ENCODE peak calls at places on chromosomes 12 and 14, in ten cellular contexts. C is PC-9; I is K562; G is colonic mucosa; T is stomach; M is mucosa of descending colon; Q is lung; F is CD8-positive, alpha-beta memory T cell; D is fibroblast of lung; P is adipocyte. S is an unnamed sample.

GRCh38 chr12:110355080-110355479 is 48.4 kb downstream of the ANAPC7 start:
- DNase-seq in C (no peak), I (peak; percentile 61), G (no peak), T (no peak), M (no peak), Q (no peak), F (no peak), D (peak; percentile 21), P (peak; percentile 21), S (no peak)

GRCh38 chr12:70557583-70558263 is 79.5 kb downstream of the PTPRB start:
- DNase-seq in C (no peak), I (no peak), G (no peak), T (no peak), M (no peak), Q (no peak), F (no peak), D (no peak), P (no peak), S (no peak)

GRCh38 chr12:583251-583869 is 79.9 kb downstream of the NINJ2 start:
- DNase-seq in C (no peak), I (no peak), G (no peak), T (no peak), M (no peak), Q (no peak), F (no peak), D (no peak), P (no peak), S (peak; percentile 82)

GRCh38 chr14:85079842-85080741 is 449.9 kb upstream of the FLRT2 start:
- DNase-seq in C (no peak), I (no peak), G (no peak), T (no peak), M (no peak), Q (no peak), F (no peak), D (no peak), P (peak; percentile 56), S (no peak)

GRCh38 chr12:94174576-94174975 is 26.2 kb downstream of the PLXNC1 start:
- DNase-seq in C (no peak), I (no peak), G (no peak), T (no peak), M (no peak), Q (no peak), F (peak; percentile 22), D (no peak), P (no peak), S (peak; percentile 37)

GRCh38 chr14:71751264-71751663 is 181.0 kb upstream of the RGS6 start:
- DNase-seq in C (no peak), I (peak; percentile 52), G (no peak), T (no peak), M (no peak), Q (no peak), F (no peak), D (peak; percentile 62), P (no peak), S (no peak)

GRCh38 chr12:67377021-67377420 is 107.9 kb downstream of the CAND1 start:
- DNase-seq in C (peak; percentile 59), I (no peak), G (no peak), T (no peak), M (no peak), Q (no peak), F (no peak), D (no peak), P (no peak), S (no peak)

GRCh38 chr14:35965425-35965824 is 139.3 kb downstream of the BRMS1L start:
- DNase-seq in C (no peak), I (no peak), G (no peak), T (no peak), M (no peak), Q (no peak), F (no peak), D (no peak), P (no peak), S (no peak)

GRCh38 chr14:96176811-96177211 is 27.8 kb upstream of the BDKRB2 start:
- DNase-seq in C (no peak), I (no peak), G (no peak), T (no peak), M (no peak), Q (no peak), F (no peak), D (peak; percentile 70), P (peak; percentile 95), S (peak; percentile 19)

GRCh38 chr12:47718531-47718930 is 6.8 kb downstream of the ENDOU start:
- DNase-seq in C (no peak), I (no peak), G (no peak), T (no peak), M (no peak), Q (peak; percentile 11), F (no peak), D (no peak), P (no peak), S (no peak)

GRCh38 chr12:32502693-32503510 is 103.5 kb downstream of the FGD4 start:
- DNase-seq in C (no peak), I (no peak), G (no peak), T (no peak), M (no peak), Q (peak; percentile 53), F (no peak), D (peak; percentile 21), P (peak; percentile 95), S (no peak)

GRCh38 chr12:102169922-102170698 is 27.5 kb downstream of the PMCH start:
- DNase-seq in C (no peak), I (peak; percentile 11), G (no peak), T (no peak), M (no peak), Q (no peak), F (no peak), D (peak; percentile 11), P (peak; percentile 43), S (no peak)

GRCh38 chr12:94247256-94247655 is 98.9 kb downstream of the PLXNC1 start:
- DNase-seq in C (no peak), I (no peak), G (no peak), T (no peak), M (no peak), Q (no peak), F (no peak), D (no peak), P (no peak), S (no peak)

GRCh38 chr12:67797316-67797741 is 148.8 kb downstream of the DYRK2 start:
- DNase-seq in C (no peak), I (no peak), G (no peak), T (no peak), M (no peak), Q (no peak), F (no peak), D (peak; percentile 54), P (no peak), S (no peak)

GRCh38 chr14:84750763-84751554 is 779.0 kb upstream of the FLRT2 start:
- DNase-seq in C (no peak), I (no peak), G (no peak), T (no peak), M (no peak), Q (no peak), F (no peak), D (peak; percentile 70), P (peak; percentile 70), S (no peak)

GRCh38 chr12:12428047-12428446 is 71.2 kb downstream of the BORCS5 start:
- DNase-seq in C (no peak), I (no peak), G (no peak), T (no peak), M (no peak), Q (no peak), F (no peak), D (no peak), P (no peak), S (no peak)
- H3K4me1 ChIP-seq in C (peaks cover 15% of the 10 kb centered on the region), I (no peaks in the 10 kb centered on the region), G (peaks cover 6% of the 10 kb centered on the region), T (peaks cover 15% of the 10 kb centered on the region), M (peaks cover 19% of the 10 kb centered on the region), Q (peaks cover 3% of the 10 kb centered on the region), F (no peaks in the 10 kb centered on the region), D (peaks cover 11% of the 10 kb centered on the region), P (peaks cover 18% of the 10 kb centered on the region), S (peaks cover 12% of the 10 kb centered on the region)

GRCh38 chr14:99750746-99751450 is 42.3 kb upstream of the EML1 start:
- DNase-seq in C (no peak), I (no peak), G (no peak), T (no peak), M (no peak), Q (no peak), F (no peak), D (no peak), P (no peak), S (no peak)

GRCh38 chr14:99751539-99752485 is 41.4 kb upstream of the EML1 start:
- DNase-seq in C (no peak), I (no peak), G (no peak), T (no peak), M (no peak), Q (no peak), F (no peak), D (peak; percentile 72), P (peak; percentile 43), S (peak; percentile 11)

GRCh38 chr14:99754141-99755067 is 38.8 kb upstream of the EML1 start:
- DNase-seq in C (no peak), I (no peak), G (no peak), T (no peak), M (no peak), Q (no peak), F (no peak), D (peak; percentile 59), P (peak; percentile 47), S (peak; percentile 9)

GRCh38 chr14:99753225-99754140 is 39.7 kb upstream of the EML1 start:
- DNase-seq in C (no peak), I (no peak), G (no peak), T (no peak), M (no peak), Q (no peak), F (no peak), D (no peak), P (no peak), S (no peak)

GRCh38 chr14:99752486-99753121 is 40.6 kb upstream of the EML1 start:
- DNase-seq in C (peak; percentile 37), I (no peak), G (no peak), T (no peak), M (no peak), Q (no peak), F (no peak), D (peak; percentile 81), P (peak; percentile 83), S (peak; percentile 13)
- H3K4me1 ChIP-seq in C (peaks cover 55% of the 10 kb centered on the region), I (no peaks in the 10 kb centered on the region), G (no peaks in the 10 kb centered on the region), T (peaks cover 58% of the 10 kb centered on the region), M (peaks cover 7% of the 10 kb centered on the region), Q (peaks cover 41% of the 10 kb centered on the region), F (no peaks in the 10 kb centered on the region), D (peaks cover 46% of the 10 kb centered on the region), P (peaks cover 57% of the 10 kb centered on the region), S (peaks cover 86% of the 10 kb centered on the region)

GRCh38 chr14:69852897-69853296 is 26.3 kb upstream of the SMOC1 start:
- DNase-seq in C (no peak), I (no peak), G (no peak), T (no peak), M (no peak), Q (no peak), F (no peak), D (no peak), P (no peak), S (no peak)
- H3K4me1 ChIP-seq in C (no peaks in the 10 kb centered on the region), I (no peaks in the 10 kb centered on the region), G (no peaks in the 10 kb centered on the region), T (no peaks in the 10 kb centered on the region), M (no peaks in the 10 kb centered on the region), Q (no peaks in the 10 kb centered on the region), F (no peaks in the 10 kb centered on the region), D (no peaks in the 10 kb centered on the region), P (no peaks in the 10 kb centered on the region), S (no peaks in the 10 kb centered on the region)

DNA sequence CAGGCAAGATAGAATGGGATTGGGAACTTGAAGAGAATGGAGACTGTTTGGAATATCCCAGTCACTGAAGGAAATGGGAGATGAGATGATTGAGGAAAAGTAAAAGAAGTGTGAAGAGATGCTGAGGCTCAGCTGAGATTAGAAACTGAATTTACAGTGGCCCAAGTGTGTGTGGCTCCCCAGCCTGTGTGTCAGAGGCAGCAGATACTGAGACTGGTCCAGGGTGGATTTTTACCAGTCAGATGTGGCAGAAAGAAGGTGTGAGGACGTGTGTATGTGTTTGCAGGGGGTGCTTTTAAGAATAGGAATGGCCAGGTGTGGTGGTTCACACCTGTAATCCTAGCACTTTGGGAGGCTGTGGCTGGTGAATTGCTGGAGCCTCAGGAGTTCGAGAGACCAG is 42.9 kb downstream of the PRKCH start:
- DNase-seq in C (no peak), I (no peak), G (no peak), T (no peak), M (no peak), Q (no peak), F (no peak), D (no peak), P (no peak), S (no peak)
- H3K4me1 ChIP-seq in C (peaks cover 72% of the 10 kb centered on the region), I (no peaks in the 10 kb centered on the region), G (no peaks in the 10 kb centered on the region), T (no peaks in the 10 kb centered on the region), M (no peaks in the 10 kb centered on the region), Q (peaks cover 19% of the 10 kb centered on the region), F (peaks cover 96% of the 10 kb centered on the region), D (no peaks in the 10 kb centered on the region), P (peaks cover 14% of the 10 kb centered on the region), S (peaks cover 47% of the 10 kb centered on the region)